ENCODE peak calls at places on chromosomes 7 and 10, in five cellular contexts. L is GM10248, X is GM12865, C is anterior cingulate cortex, Q is gastrocnemius medialis. N is an unnamed sample.

GRCh38 chr7:120402368-120402767 is 129.4 kb downstream of the KCND2 start:
- DNase-seq in X (peak), L (no peak), C (no peak), Q (no peak), N (no peak)

GRCh38 chr7:159145544-159145891 is 851 bp upstream of the VIPR2 start:
- DNase-seq in C (no peak), Q (no peak), X (no peak), L (no peak), N (peak)

GRCh38 chr10:107544706-107545520 is 380.4 kb upstream of the SORCS1 start:
- DNase-seq in L (no peak), Q (no peak), C (no peak), X (no peak), N (no peak)

GRCh38 chr10:124459395-124459794 is 2.2 kb upstream of the LHPP start:
- DNase-seq in L (no peak), Q (no peak), X (no peak), C (no peak), N (no peak)

GRCh38 chr7:137469858-137470257 is 126.3 kb upstream of the PTN start:
- DNase-seq in X (no peak), L (no peak), Q (no peak), C (no peak), N (no peak)

GRCh38 chr10:86962136-86962980 is 4.0 kb downstream of the SNCG start:
- DNase-seq in L (no peak), C (no peak), Q (peak), X (no peak), N (peak)

GRCh38 chr7:127986581-127987461 is 44.4 kb downstream of the LRRC4 start:
- DNase-seq in Q (no peak), C (no peak), X (no peak), L (no peak), N (no peak)

GRCh38 chr10:133276435-133277201 is at the start of gene ADAM8:
- DNase-seq in X (peak), C (no peak), Q (no peak), L (peak), N (no peak)

GRCh38 chr10:132142396-132143161 is 44.2 kb upstream of the DPYSL4 start:
- DNase-seq in Q (no peak), L (peak), C (no peak), X (peak), N (no peak)

GRCh38 chr10:21427804-21428481 is 97.5 kb downstream of the SKIDA1 start:
- DNase-seq in Q (no peak), C (no peak), X (peak), L (peak), N (no peak)

GRCh38 chr10:50794490-50794889 is 54.8 kb downstream of the ASAH2B start:
- DNase-seq in Q (no peak), L (no peak), C (no peak), X (no peak), N (no peak)

GRCh38 chr7:135716677-135717238 is 11.2 kb downstream of the SLC13A4 start:
- DNase-seq in C (no peak), X (no peak), Q (no peak), L (no peak), N (no peak)

GRCh38 chr7:111743244-111743852 is 181.1 kb upstream of the IMMP2L start:
- DNase-seq in X (no peak), C (no peak), L (no peak), Q (no peak), N (no peak)

GRCh38 chr10:79069325-79070090 is 742 bp downstream of the ZMIZ1 start:
- DNase-seq in X (peak), C (no peak), Q (peak), L (peak), N (no peak)

GRCh38 chr10:58512470-58513188 is at the start of gene BICC1:
- DNase-seq in X (no peak), L (peak), Q (peak), C (peak), N (peak)

GRCh38 chr7:111390000-111390399 is 172.3 kb downstream of the IMMP2L start:
- DNase-seq in L (no peak), X (no peak), C (no peak), Q (no peak), N (no peak)

GRCh38 chr10:124732931-124733536 is 11.1 kb downstream of the FAM53B start:
- DNase-seq in X (peak), C (no peak), L (peak), Q (peak), N (peak)

GRCh38 chr7:37330775-37331174 is 117.9 kb downstream of the ELMO1 start:
- DNase-seq in X (no peak), C (no peak), L (no peak), Q (no peak), N (no peak)

GRCh38 chr10:16436367-16436757 is 448 bp upstream of the PTER start:
- DNase-seq in X (peak), Q (no peak), C (no peak), L (no peak), N (no peak)

GRCh38 chr10:58752665-58753064 is 240.0 kb downstream of the BICC1 start:
- DNase-seq in C (no peak), Q (no peak), X (no peak), L (no peak), N (no peak)

GRCh38 chr7:824664-825063 is 7.6 kb upstream of the SUN1 start:
- DNase-seq in Q (no peak), X (no peak), L (no peak), C (no peak), N (no peak)

GRCh38 chr10:99835947-99836346 is 53.5 kb downstream of the ABCC2 start:
- DNase-seq in Q (no peak), X (no peak), C (no peak), L (no peak), N (no peak)

GRCh38 chr7:112882506-112882905 is 92.3 kb upstream of the TMEM168 start:
- DNase-seq in L (no peak), X (no peak), Q (no peak), C (no peak), N (no peak)

GRCh38 chr7:123682690-123683089 is 27.0 kb downstream of the LMOD2 start:
- DNase-seq in X (peak), L (no peak), Q (no peak), C (no peak), N (no peak)

GRCh38 chr7:155788616-155789000 is 23.7 kb downstream of the SHH start:
- DNase-seq in Q (no peak), L (no peak), X (no peak), C (no peak), N (no peak)

GRCh38 chr10:22320591-22321155 is at the start of gene BMI1:
- DNase-seq in X (peak), Q (peak), C (peak), L (peak), N (peak)

GRCh38 chr7:129295015-129295423 is 70.2 kb downstream of the AHCYL2 start:
- DNase-seq in X (no peak), L (no peak), Q (peak), C (no peak), N (no peak)

GRCh38 chr7:98603010-98603777 is 13.9 kb upstream of the NPTX2 start:
- DNase-seq in X (no peak), C (no peak), L (no peak), Q (no peak), N (no peak)

GRCh38 chr7:14850039-14850438 is 52.5 kb downstream of the DGKB start:
- DNase-seq in Q (no peak), C (no peak), X (no peak), L (no peak), N (no peak)

GRCh38 chr7:73707045-73707631 is 12.3 kb downstream of the STX1A start:
- DNase-seq in Q (no peak), X (no peak), L (no peak), C (peak), N (no peak)

GRCh38 chr10:94403823-94404228 is 1.5 kb downstream of the TBC1D12 start:
- DNase-seq in C (no peak), X (no peak), Q (no peak), L (no peak), N (no peak)

GRCh38 chr7:4185136-4185535 is 497.0 kb upstream of the FOXK1 start:
- DNase-seq in L (no peak), Q (no peak), X (no peak), C (no peak), N (no peak)

GRCh38 chr7:25862254-25862992 is 289.6 kb upstream of the NFE2L3 start:
- DNase-seq in X (peak), C (no peak), L (peak), Q (peak), N (peak)

GRCh38 chr10:30058570-30059132 is 735 bp downstream of the JCAD start:
- DNase-seq in L (no peak), C (no peak), X (no peak), Q (no peak), N (peak)

GRCh38 chr10:96287392-96288105 is 16.2 kb upstream of the BLNK start:
- DNase-seq in Q (no peak), L (peak), X (peak), C (no peak), N (no peak)

GRCh38 chr7:111682576-111683372 is 120.5 kb upstream of the IMMP2L start:
- DNase-seq in Q (no peak), C (no peak), L (no peak), X (no peak), N (no peak)